ENCODE peak calls at places on chromosome 3, in five cellular contexts. One of them, this sample, is unnamed.

GRCh38 chr3:106130384-106131084 is 261.7 kb upstream of the CBLB start:
- DNase-seq in lower lobe of right lung: no peak
- DNase-seq in KBM-7: peak; percentile 5
- DNase-seq in CD4-positive, alpha-beta T cell: no peak
- DNase-seq in NCI-H1436: no peak
- DNase-seq in this sample: no peak

GRCh38 chr3:89584398-89584797 is 477.0 kb downstream of the EPHA3 start:
- DNase-seq in lower lobe of right lung: no peak
- DNase-seq in KBM-7: no peak
- DNase-seq in CD4-positive, alpha-beta T cell: no peak
- DNase-seq in NCI-H1436: no peak
- DNase-seq in this sample: no peak

GRCh38 chr3:72993391-72993790 is 3.2 kb upstream of the PPP4R2 start:
- DNase-seq in lower lobe of right lung: no peak
- DNase-seq in KBM-7: no peak
- DNase-seq in CD4-positive, alpha-beta T cell: no peak
- DNase-seq in NCI-H1436: no peak
- DNase-seq in this sample: no peak

GRCh38 chr3:32243519-32243918 is 5.0 kb downstream of the CMTM8 start:
- DNase-seq in lower lobe of right lung: no peak
- DNase-seq in KBM-7: no peak
- DNase-seq in CD4-positive, alpha-beta T cell: no peak
- DNase-seq in NCI-H1436: no peak
- DNase-seq in this sample: no peak

GRCh38 chr3:32821686-32822296 is 4.0 kb downstream of the TRIM71 start:
- DNase-seq in lower lobe of right lung: peak; percentile 49
- DNase-seq in KBM-7: no peak
- DNase-seq in CD4-positive, alpha-beta T cell: no peak
- DNase-seq in NCI-H1436: no peak
- DNase-seq in this sample: no peak

GRCh38 chr3:155481089-155481488 is 187.6 kb upstream of the STRIT1 start:
- DNase-seq in lower lobe of right lung: no peak
- DNase-seq in KBM-7: peak; percentile 18
- DNase-seq in CD4-positive, alpha-beta T cell: no peak
- DNase-seq in NCI-H1436: no peak
- DNase-seq in this sample: no peak

GRCh38 chr3:48125026-48125704 is 63.1 kb downstream of the CDC25A start:
- DNase-seq in lower lobe of right lung: no peak
- DNase-seq in KBM-7: no peak
- DNase-seq in CD4-positive, alpha-beta T cell: no peak
- DNase-seq in NCI-H1436: no peak
- DNase-seq in this sample: no peak

GRCh38 chr3:130834476-130834875 is 59.4 kb upstream of the ATP2C1 start:
- DNase-seq in lower lobe of right lung: no peak
- DNase-seq in KBM-7: no peak
- DNase-seq in CD4-positive, alpha-beta T cell: no peak
- DNase-seq in NCI-H1436: no peak
- DNase-seq in this sample: no peak

GRCh38 chr3:36843065-36844051 is 79.0 kb upstream of the DCLK3 start:
- DNase-seq in lower lobe of right lung: no peak
- DNase-seq in KBM-7: peak; percentile 10
- DNase-seq in CD4-positive, alpha-beta T cell: peak; percentile 15
- DNase-seq in NCI-H1436: no peak
- DNase-seq in this sample: no peak

GRCh38 chr3:126746395-126747177 is 42.5 kb downstream of the CHCHD6 start:
- DNase-seq in lower lobe of right lung: peak; percentile 74
- DNase-seq in KBM-7: no peak
- DNase-seq in CD4-positive, alpha-beta T cell: no peak
- DNase-seq in NCI-H1436: no peak
- DNase-seq in this sample: no peak

GRCh38 chr3:29128004-29128403 is 152.9 kb upstream of the RBMS3 start:
- DNase-seq in lower lobe of right lung: no peak
- DNase-seq in KBM-7: no peak
- DNase-seq in CD4-positive, alpha-beta T cell: no peak
- DNase-seq in NCI-H1436: no peak
- DNase-seq in this sample: no peak

GRCh38 chr3:46854543-46854942 is 8.7 kb downstream of the MYL3 start:
- DNase-seq in lower lobe of right lung: peak; percentile 14
- DNase-seq in KBM-7: no peak
- DNase-seq in CD4-positive, alpha-beta T cell: no peak
- DNase-seq in NCI-H1436: no peak
- DNase-seq in this sample: no peak

GRCh38 chr3:196948442-196949365 is 6.4 kb upstream of the NCBP2 start:
- DNase-seq in lower lobe of right lung: no peak
- DNase-seq in KBM-7: no peak
- DNase-seq in CD4-positive, alpha-beta T cell: no peak
- DNase-seq in NCI-H1436: no peak
- DNase-seq in this sample: no peak

GRCh38 chr3:172040976-172041963 is 1.9 kb downstream of the FNDC3B start:
- DNase-seq in lower lobe of right lung: no peak
- DNase-seq in KBM-7: peak; percentile 39
- DNase-seq in CD4-positive, alpha-beta T cell: no peak
- DNase-seq in NCI-H1436: no peak
- DNase-seq in this sample: no peak

GRCh38 chr3:111282024-111282423 is 210.4 kb downstream of the NECTIN3 start:
- DNase-seq in lower lobe of right lung: no peak
- DNase-seq in KBM-7: no peak
- DNase-seq in CD4-positive, alpha-beta T cell: no peak
- DNase-seq in NCI-H1436: no peak
- DNase-seq in this sample: no peak

GRCh38 chr3:115999001-115999400 is 375.7 kb downstream of the GAP43 start:
- DNase-seq in lower lobe of right lung: no peak
- DNase-seq in KBM-7: no peak
- DNase-seq in CD4-positive, alpha-beta T cell: no peak
- DNase-seq in NCI-H1436: no peak
- DNase-seq in this sample: no peak

GRCh38 chr3:177563792-177564191 is 366.5 kb upstream of the TBL1XR1 start:
- DNase-seq in lower lobe of right lung: no peak
- DNase-seq in KBM-7: no peak
- DNase-seq in CD4-positive, alpha-beta T cell: no peak
- DNase-seq in NCI-H1436: no peak
- DNase-seq in this sample: no peak

GRCh38 chr3:44954289-44954688 is 21.7 kb downstream of the ZDHHC3 start:
- DNase-seq in lower lobe of right lung: no peak
- DNase-seq in KBM-7: no peak
- DNase-seq in CD4-positive, alpha-beta T cell: no peak
- DNase-seq in NCI-H1436: no peak
- DNase-seq in this sample: no peak

GRCh38 chr3:16249336-16249735 is 15.4 kb downstream of the DPH3 start:
- DNase-seq in lower lobe of right lung: no peak
- DNase-seq in KBM-7: peak; percentile 31
- DNase-seq in CD4-positive, alpha-beta T cell: no peak
- DNase-seq in NCI-H1436: no peak
- DNase-seq in this sample: no peak

GRCh38 chr3:182837855-182838454 is 44.7 kb downstream of the ATP11B start:
- DNase-seq in lower lobe of right lung: no peak
- DNase-seq in KBM-7: peak; percentile 21
- DNase-seq in CD4-positive, alpha-beta T cell: no peak
- DNase-seq in NCI-H1436: peak; percentile 11
- DNase-seq in this sample: no peak

GRCh38 chr3:50156991-50157493 is 1.9 kb downstream of the SEMA3F start:
- DNase-seq in lower lobe of right lung: no peak
- DNase-seq in KBM-7: no peak
- DNase-seq in CD4-positive, alpha-beta T cell: no peak
- DNase-seq in NCI-H1436: no peak
- DNase-seq in this sample: no peak

GRCh38 chr3:142595581-142595950 is 627 bp upstream of the PLS1 start:
- DNase-seq in lower lobe of right lung: no peak
- DNase-seq in KBM-7: no peak
- DNase-seq in CD4-positive, alpha-beta T cell: no peak
- DNase-seq in NCI-H1436: no peak
- DNase-seq in this sample: no peak

GRCh38 chr3:148789156-148789555 is 38.5 kb upstream of the CPB1 start:
- DNase-seq in lower lobe of right lung: no peak
- DNase-seq in KBM-7: no peak
- DNase-seq in CD4-positive, alpha-beta T cell: no peak
- DNase-seq in NCI-H1436: no peak
- DNase-seq in this sample: no peak

GRCh38 chr3:64691051-64691450 is 3.3 kb upstream of the ADAMTS9 start:
- DNase-seq in lower lobe of right lung: no peak
- DNase-seq in KBM-7: no peak
- DNase-seq in CD4-positive, alpha-beta T cell: no peak
- DNase-seq in NCI-H1436: no peak
- DNase-seq in this sample: no peak

GRCh38 chr3:185658504-185658912 is 72.4 kb downstream of the SENP2 start:
- DNase-seq in lower lobe of right lung: no peak
- DNase-seq in KBM-7: no peak
- DNase-seq in CD4-positive, alpha-beta T cell: no peak
- DNase-seq in NCI-H1436: no peak
- DNase-seq in this sample: no peak

GRCh38 chr3:137509354-137510045 is 254.6 kb upstream of the SOX14 start:
- DNase-seq in lower lobe of right lung: no peak
- DNase-seq in KBM-7: no peak
- DNase-seq in CD4-positive, alpha-beta T cell: no peak
- DNase-seq in NCI-H1436: no peak
- DNase-seq in this sample: no peak